ENCODE peak calls at places on chromosome 12, in six cellular contexts. One of them, this sample, is unnamed.

GRCh38 chr12:75820848-75821578 is 210.6 kb downstream of the PHLDA1 start:
- DNase-seq in thoracic aorta: peak; percentile 60
- DNase-seq in PC-3: peak; percentile 65
- DNase-seq in tibial nerve: no peak
- DNase-seq in suprapubic skin: peak; percentile 71
- DNase-seq in GM23338: no peak
- DNase-seq in this sample: no peak

GRCh38 chr12:50026691-50027090 is 1.4 kb upstream of the RACGAP1 start:
- DNase-seq in thoracic aorta: no peak
- DNase-seq in PC-3: no peak
- DNase-seq in tibial nerve: no peak
- DNase-seq in suprapubic skin: no peak
- DNase-seq in GM23338: no peak
- DNase-seq in this sample: no peak

GRCh38 chr12:132872073-132872855 is 15.1 kb downstream of the CHFR start:
- DNase-seq in thoracic aorta: no peak
- DNase-seq in PC-3: no peak
- DNase-seq in tibial nerve: no peak
- DNase-seq in suprapubic skin: no peak
- DNase-seq in GM23338: no peak
- DNase-seq in this sample: no peak

GRCh38 chr12:95788637-95789036 is 1.9 kb downstream of the NTN4 start:
- DNase-seq in thoracic aorta: no peak
- DNase-seq in PC-3: peak; percentile 85
- DNase-seq in tibial nerve: no peak
- DNase-seq in suprapubic skin: no peak
- DNase-seq in GM23338: no peak
- DNase-seq in this sample: no peak

GRCh38 chr12:103751171-103751570 is 89.9 kb downstream of the NT5DC3 start:
- DNase-seq in thoracic aorta: no peak
- DNase-seq in PC-3: no peak
- DNase-seq in tibial nerve: no peak
- DNase-seq in suprapubic skin: no peak
- DNase-seq in GM23338: peak; percentile 56
- DNase-seq in this sample: peak; percentile 81

GRCh38 chr12:41264281-41264680 is 76.2 kb downstream of the PDZRN4 start:
- DNase-seq in thoracic aorta: no peak
- DNase-seq in PC-3: peak; percentile 35
- DNase-seq in tibial nerve: no peak
- DNase-seq in suprapubic skin: no peak
- DNase-seq in GM23338: peak; percentile 36
- DNase-seq in this sample: no peak

GRCh38 chr12:91239497-91239896 is 56.9 kb upstream of the DCN start:
- DNase-seq in thoracic aorta: no peak
- DNase-seq in PC-3: no peak
- DNase-seq in tibial nerve: no peak
- DNase-seq in suprapubic skin: no peak
- DNase-seq in GM23338: no peak
- DNase-seq in this sample: no peak

GRCh38 chr12:123660328-123660727 is 10.6 kb upstream of the TCTN2 start:
- DNase-seq in thoracic aorta: no peak
- DNase-seq in PC-3: peak; percentile 96
- DNase-seq in tibial nerve: no peak
- DNase-seq in suprapubic skin: no peak
- DNase-seq in GM23338: no peak
- DNase-seq in this sample: no peak

GRCh38 chr12:85557850-85558249 is 277.8 kb downstream of the ALX1 start:
- DNase-seq in thoracic aorta: no peak
- DNase-seq in PC-3: no peak
- DNase-seq in tibial nerve: no peak
- DNase-seq in suprapubic skin: no peak
- DNase-seq in GM23338: no peak
- DNase-seq in this sample: no peak

GRCh38 chr12:14874882-14875281 is 10.8 kb downstream of the MGP start:
- DNase-seq in thoracic aorta: no peak
- DNase-seq in PC-3: peak; percentile 23
- DNase-seq in tibial nerve: no peak
- DNase-seq in suprapubic skin: no peak
- DNase-seq in GM23338: no peak
- DNase-seq in this sample: no peak

GRCh38 chr12:75650989-75651695 is 139.7 kb upstream of the KRR1 start:
- DNase-seq in thoracic aorta: no peak
- DNase-seq in PC-3: no peak
- DNase-seq in tibial nerve: no peak
- DNase-seq in suprapubic skin: no peak
- DNase-seq in GM23338: no peak
- DNase-seq in this sample: no peak

GRCh38 chr12:115972241-115972640 is 305.3 kb downstream of the MED13L start:
- DNase-seq in thoracic aorta: no peak
- DNase-seq in PC-3: no peak
- DNase-seq in tibial nerve: no peak
- DNase-seq in suprapubic skin: no peak
- DNase-seq in GM23338: no peak
- DNase-seq in this sample: no peak

GRCh38 chr12:2997989-2998670 is 38.9 kb downstream of the TEAD4 start:
- DNase-seq in thoracic aorta: no peak
- DNase-seq in PC-3: no peak
- DNase-seq in tibial nerve: no peak
- DNase-seq in suprapubic skin: no peak
- DNase-seq in GM23338: peak; percentile 17
- DNase-seq in this sample: no peak

GRCh38 chr12:3002636-3003035 is 43.4 kb downstream of the TEAD4 start:
- DNase-seq in thoracic aorta: no peak
- DNase-seq in PC-3: no peak
- DNase-seq in tibial nerve: no peak
- DNase-seq in suprapubic skin: no peak
- DNase-seq in GM23338: no peak
- DNase-seq in this sample: peak; percentile 47

GRCh38 chr12:3000548-3001275 is 41.5 kb downstream of the TEAD4 start:
- DNase-seq in thoracic aorta: no peak
- DNase-seq in PC-3: no peak
- DNase-seq in tibial nerve: no peak
- DNase-seq in suprapubic skin: no peak
- DNase-seq in GM23338: peak; percentile 59
- DNase-seq in this sample: peak; percentile 86

GRCh38 chr12:2999265-2999841 is 40.2 kb downstream of the TEAD4 start:
- DNase-seq in thoracic aorta: no peak
- DNase-seq in PC-3: no peak
- DNase-seq in tibial nerve: no peak
- DNase-seq in suprapubic skin: no peak
- DNase-seq in GM23338: peak; percentile 61
- DNase-seq in this sample: peak; percentile 96

DNA sequence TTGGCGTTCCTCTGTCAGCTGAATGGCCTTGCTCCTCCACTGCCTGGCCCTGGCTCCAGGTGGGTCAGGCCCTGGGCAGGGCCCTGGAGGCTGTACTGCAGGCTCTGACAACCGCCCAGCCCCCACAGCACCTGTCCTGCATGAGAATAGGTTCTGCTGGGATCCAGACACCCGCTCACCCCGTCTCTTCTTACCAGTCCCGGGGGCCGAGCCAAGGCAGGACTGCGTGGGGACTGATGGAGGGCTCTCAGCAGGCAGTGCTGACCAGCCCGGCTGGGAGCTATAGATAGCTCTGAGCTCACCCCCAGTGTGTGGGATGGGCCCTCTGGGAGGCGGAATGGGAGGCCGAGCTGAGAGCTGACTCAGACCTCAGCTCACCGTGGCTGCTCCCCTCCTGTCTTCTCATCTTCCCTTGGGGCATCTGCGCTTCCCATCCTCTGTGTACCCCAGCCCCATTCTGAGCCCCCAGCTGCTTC is 39.6 kb downstream of the TEAD4 start:
- DNase-seq in thoracic aorta: peak; percentile 60
- DNase-seq in PC-3: no peak
- DNase-seq in tibial nerve: no peak
- DNase-seq in suprapubic skin: no peak
- DNase-seq in GM23338: peak; percentile 74
- DNase-seq in this sample: peak; percentile 91
- H3K27ac ChIP-seq in thoracic aorta: peak overlapping the region; percentile 81
- H3K27ac ChIP-seq in PC-3: no peak overlapping the region
- H3K27ac ChIP-seq in tibial nerve: no peak overlapping the region
- H3K27ac ChIP-seq in suprapubic skin: no peak overlapping the region
- H3K27ac ChIP-seq in GM23338: peak overlapping the region; percentile 84
- H3K27ac ChIP-seq in this sample: no peak overlapping the region

GRCh38 chr12:124906606-124907261 is 7.7 kb downstream of the UBC start:
- DNase-seq in thoracic aorta: peak; percentile 68
- DNase-seq in PC-3: peak; percentile 100
- DNase-seq in tibial nerve: peak; percentile 87
- DNase-seq in suprapubic skin: peak; percentile 94
- DNase-seq in GM23338: peak; percentile 97
- DNase-seq in this sample: peak; percentile 98

GRCh38 chr12:124901003-124901402 is 13.4 kb downstream of the UBC start:
- DNase-seq in thoracic aorta: no peak
- DNase-seq in PC-3: no peak
- DNase-seq in tibial nerve: no peak
- DNase-seq in suprapubic skin: no peak
- DNase-seq in GM23338: no peak
- DNase-seq in this sample: no peak

GRCh38 chr12:124902916-124903315 is 11.5 kb downstream of the UBC start:
- DNase-seq in thoracic aorta: no peak
- DNase-seq in PC-3: no peak
- DNase-seq in tibial nerve: no peak
- DNase-seq in suprapubic skin: no peak
- DNase-seq in GM23338: no peak
- DNase-seq in this sample: no peak

GRCh38 chr12:124909831-124910560 is 4.5 kb downstream of the UBC start:
- DNase-seq in thoracic aorta: no peak
- DNase-seq in PC-3: peak; percentile 23
- DNase-seq in tibial nerve: no peak
- DNase-seq in suprapubic skin: no peak
- DNase-seq in GM23338: no peak
- DNase-seq in this sample: no peak

DNA sequence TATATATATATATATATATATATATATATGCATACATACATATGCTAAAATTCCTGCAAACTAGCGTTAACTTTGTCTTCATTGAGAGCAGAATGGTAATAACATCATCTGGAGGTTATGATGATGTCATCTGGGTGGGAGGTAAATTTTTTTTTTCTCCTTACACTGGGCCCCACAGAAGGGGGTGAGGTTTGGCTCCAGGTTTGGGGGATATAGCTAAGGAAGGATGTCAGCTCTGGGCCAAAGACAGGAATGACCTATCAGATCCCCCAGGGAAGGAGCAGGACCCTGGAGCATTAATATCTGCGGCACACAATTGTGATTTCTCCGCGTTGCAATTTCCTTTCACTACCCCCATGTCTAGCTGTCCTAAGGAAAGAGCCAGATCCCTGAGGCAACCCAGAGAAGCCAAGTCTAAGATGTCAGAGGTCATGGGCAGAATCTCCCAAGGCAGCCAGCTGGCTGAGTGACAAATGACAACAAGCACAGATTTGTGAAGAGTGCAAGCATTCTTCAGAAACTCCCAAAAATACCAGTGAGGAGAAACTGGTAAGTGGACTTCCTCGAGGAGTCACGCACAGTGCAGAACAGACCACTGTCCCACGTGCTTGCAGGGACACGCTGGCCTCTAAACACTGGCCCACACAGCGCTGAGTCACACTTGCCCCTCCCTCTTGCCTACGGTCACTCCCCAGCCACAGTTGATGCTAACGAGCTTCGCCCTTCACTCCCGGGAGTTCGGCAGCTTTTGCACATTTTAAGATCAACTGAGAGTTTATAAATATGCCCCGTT is 9.9 kb downstream of the UBC start:
- DNase-seq in thoracic aorta: peak; percentile 80
- DNase-seq in PC-3: peak; percentile 93
- DNase-seq in tibial nerve: peak; percentile 83
- DNase-seq in suprapubic skin: peak; percentile 92
- DNase-seq in GM23338: no peak
- DNase-seq in this sample: peak; percentile 86
- H3K4me3 ChIP-seq in thoracic aorta: peak overlapping the region; percentile 40
- H3K4me3 ChIP-seq in PC-3: peak overlapping the region; percentile 61
- H3K4me3 ChIP-seq in tibial nerve: no peak overlapping the region
- H3K4me3 ChIP-seq in suprapubic skin: peak overlapping the region; percentile 12
- H3K4me3 ChIP-seq in GM23338: no peak overlapping the region
- H3K4me3 ChIP-seq in this sample: no peak overlapping the region

DNA sequence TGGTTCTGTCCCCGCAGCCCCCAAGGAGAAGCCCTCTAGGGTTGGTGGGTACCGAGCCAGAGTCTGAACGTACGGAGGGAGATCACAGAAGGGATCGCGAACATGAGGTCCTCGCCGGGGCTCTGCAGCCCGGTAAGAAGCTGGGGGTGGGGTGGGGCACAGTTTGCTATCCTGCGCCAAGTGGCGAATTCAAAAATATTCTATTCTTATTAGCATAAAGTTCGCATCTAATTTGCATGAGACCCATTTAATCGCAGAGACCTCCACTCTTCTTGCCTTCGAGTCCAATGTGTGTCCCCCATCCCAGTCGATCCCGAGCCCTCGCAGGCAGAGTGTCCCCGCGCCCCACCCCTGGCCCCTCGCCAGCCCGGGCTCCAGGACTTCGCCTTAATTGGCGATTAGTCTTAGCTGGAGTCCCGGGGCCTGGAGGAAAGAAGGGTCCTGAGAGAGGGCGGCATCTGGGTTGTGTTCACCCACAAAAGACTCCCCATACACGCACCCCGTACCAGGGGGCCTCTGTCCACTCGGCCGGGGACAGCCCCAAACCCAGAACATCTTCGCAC is 601 bp upstream of the ARHGEF25 start:
- DNase-seq in thoracic aorta: no peak
- DNase-seq in PC-3: no peak
- DNase-seq in tibial nerve: no peak
- DNase-seq in suprapubic skin: no peak
- DNase-seq in GM23338: peak; percentile 51
- DNase-seq in this sample: no peak
- H3K27ac ChIP-seq in thoracic aorta: peak overlapping the region; percentile 99
- H3K27ac ChIP-seq in PC-3: no peak overlapping the region
- H3K27ac ChIP-seq in tibial nerve: peak overlapping the region; percentile 74
- H3K27ac ChIP-seq in suprapubic skin: peak overlapping the region; percentile 73
- H3K27ac ChIP-seq in GM23338: no peak overlapping the region
- H3K27ac ChIP-seq in this sample: no peak overlapping the region

DNA sequence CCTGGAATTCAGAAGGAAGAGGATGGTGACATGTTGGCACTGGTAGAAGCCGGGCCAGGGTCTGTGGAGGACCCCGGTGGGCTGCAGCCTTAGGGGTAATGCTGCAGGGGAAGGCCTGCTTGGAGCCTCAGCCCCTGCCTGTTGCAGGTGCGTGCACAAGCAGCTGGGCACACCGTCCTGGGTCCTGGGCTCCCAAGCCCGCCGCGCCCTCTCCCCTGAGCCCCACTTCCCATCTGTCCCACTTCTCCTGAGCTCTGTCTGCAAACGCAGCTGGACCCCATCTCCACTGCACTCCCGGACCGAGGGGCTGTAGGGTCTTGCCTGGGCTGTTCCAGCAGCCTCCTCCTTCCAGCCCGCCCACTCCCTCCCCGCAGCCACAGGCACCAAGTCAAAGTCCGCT is 116.8 kb downstream of the GLT1D1 start:
- DNase-seq in thoracic aorta: no peak
- DNase-seq in PC-3: no peak
- DNase-seq in tibial nerve: no peak
- DNase-seq in suprapubic skin: no peak
- DNase-seq in GM23338: no peak
- DNase-seq in this sample: peak; percentile 74
- H3K4me3 ChIP-seq in thoracic aorta: no peak overlapping the region
- H3K4me3 ChIP-seq in PC-3: no peak overlapping the region
- H3K4me3 ChIP-seq in tibial nerve: no peak overlapping the region
- H3K4me3 ChIP-seq in suprapubic skin: no peak overlapping the region
- H3K4me3 ChIP-seq in GM23338: peak overlapping the region; percentile 45
- H3K4me3 ChIP-seq in this sample: peak overlapping the region; percentile 14

GRCh38 chr12:11664101-11664500 is 14.6 kb downstream of the ETV6 start:
- DNase-seq in thoracic aorta: no peak
- DNase-seq in PC-3: no peak
- DNase-seq in tibial nerve: no peak
- DNase-seq in suprapubic skin: no peak
- DNase-seq in GM23338: no peak
- DNase-seq in this sample: no peak
- H3K27ac ChIP-seq in thoracic aorta: no peak overlapping the region
- H3K27ac ChIP-seq in PC-3: no peak overlapping the region
- H3K27ac ChIP-seq in tibial nerve: no peak overlapping the region
- H3K27ac ChIP-seq in suprapubic skin: no peak overlapping the region
- H3K27ac ChIP-seq in GM23338: no peak overlapping the region
- H3K27ac ChIP-seq in this sample: no peak overlapping the region

GRCh38 chr12:6647083-6647604 is at the start of gene ACRBP:
- DNase-seq in thoracic aorta: no peak
- DNase-seq in PC-3: no peak
- DNase-seq in tibial nerve: peak; percentile 56
- DNase-seq in suprapubic skin: peak; percentile 85
- DNase-seq in GM23338: peak; percentile 89
- DNase-seq in this sample: peak; percentile 94
- H3K4me3 ChIP-seq in thoracic aorta: peak within 1 kb of the TSS; percentile 74
- H3K4me3 ChIP-seq in PC-3: no peak within 1 kb of the TSS
- H3K4me3 ChIP-seq in tibial nerve: peak within 1 kb of the TSS; percentile 5
- H3K4me3 ChIP-seq in suprapubic skin: peak within 1 kb of the TSS; percentile 47
- H3K4me3 ChIP-seq in GM23338: peak within 1 kb of the TSS; percentile 87
- H3K4me3 ChIP-seq in this sample: peak within 1 kb of the TSS; percentile 64

This sample was measured in endodermal cell.